ENCODE peak calls at places on chromosome 16, in four cellular contexts. B is PC-9; U is CD4-positive, CD25-positive, alpha-beta regulatory T cell; Q is Karpas-422. Z is an unnamed sample.
A peak's percentile ranks its signal among the peaks of the same experiment; 100 is the strongest.

GRCh38 chr16:16004314-16004749 is 54.9 kb downstream of the ABCC1 start:
- DNase-seq in Q (no peak), B (no peak), U (no peak), Z (no peak)

GRCh38 chr16:28155293-28155692 is 56.5 kb downstream of the XPO6 start:
- DNase-seq in B (no peak), U (no peak), Q (no peak), Z (no peak)

GRCh38 chr16:53625221-53625620 is 78.4 kb downstream of the RPGRIP1L start:
- DNase-seq in U (no peak), B (no peak), Q (no peak), Z (no peak)

GRCh38 chr16:21599994-21600773 is 807 bp downstream of the METTL9 start:
- DNase-seq in Q (peak; percentile 74), U (peak; percentile 33), B (peak; percentile 16), Z (peak; percentile 58)

GRCh38 chr16:15557258-15557657 is 85.7 kb downstream of the MARF1 start:
- DNase-seq in U (no peak), B (no peak), Q (no peak), Z (no peak)

GRCh38 chr16:4936991-4937781 is at the start of gene PPL:
- DNase-seq in U (no peak), B (peak; percentile 100), Q (no peak), Z (no peak)

GRCh38 chr16:77406680-77407079 is 28.2 kb downstream of the ADAMTS18 start:
- DNase-seq in U (no peak), B (no peak), Q (no peak), Z (no peak)

GRCh38 chr16:17204248-17205043 is 266.3 kb downstream of the XYLT1 start:
- DNase-seq in B (no peak), U (no peak), Q (no peak), Z (no peak)

GRCh38 chr16:89422527-89422904 is 67.8 kb downstream of the ANKRD11 start:
- DNase-seq in Q (no peak), U (no peak), B (no peak), Z (no peak)

GRCh38 chr16:15973997-15974396 is 24.6 kb downstream of the ABCC1 start:
- DNase-seq in U (no peak), B (no peak), Q (no peak), Z (no peak)

GRCh38 chr16:66365588-66365987 is 903 bp upstream of the CDH5 start:
- DNase-seq in U (no peak), B (peak; percentile 31), Q (no peak), Z (peak; percentile 23)

GRCh38 chr16:26700250-26700649 is 366.5 kb upstream of the C16orf82 start:
- DNase-seq in B (no peak), U (no peak), Q (no peak), Z (no peak)

DNA sequence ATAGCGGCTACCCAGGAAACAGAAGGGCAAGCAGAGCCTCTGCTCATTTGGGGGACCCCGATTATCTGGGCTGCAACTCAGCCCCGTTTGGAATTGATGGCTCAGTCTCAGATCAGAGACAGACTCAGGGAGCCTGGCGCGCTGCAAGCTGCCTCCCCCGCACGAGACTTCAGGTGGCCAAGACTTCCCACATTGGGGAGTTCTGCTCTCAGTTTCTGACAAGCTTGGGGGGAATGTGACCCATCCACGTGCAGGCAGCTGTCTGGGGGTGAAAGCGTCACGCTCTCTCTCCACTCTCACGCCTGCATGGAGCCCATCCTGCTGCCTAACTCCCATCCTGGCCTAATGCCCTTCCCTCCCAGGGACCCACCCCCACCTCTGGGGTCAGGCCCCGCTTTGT is 157.6 kb upstream of the GSE1 start:
- DNase-seq in U (no peak), Q (no peak), B (no peak), Z (no peak)
- H3K4me1 ChIP-seq in U (no peaks in the 10 kb centered on the region), Q (peaks cover 1% of the 10 kb centered on the region), B (no peaks in the 10 kb centered on the region), Z (no peaks in the 10 kb centered on the region)

GRCh38 chr16:3046506-3047386 is at the start of gene MMP25:
- DNase-seq in B (no peak), Q (no peak), U (no peak), Z (no peak)
- H3K4me1 ChIP-seq in B (peaks cover 8% of the 10 kb centered on the region), Q (peaks cover 17% of the 10 kb centered on the region), U (peaks cover 26% of the 10 kb centered on the region), Z (no peaks in the 10 kb centered on the region)

DNA sequence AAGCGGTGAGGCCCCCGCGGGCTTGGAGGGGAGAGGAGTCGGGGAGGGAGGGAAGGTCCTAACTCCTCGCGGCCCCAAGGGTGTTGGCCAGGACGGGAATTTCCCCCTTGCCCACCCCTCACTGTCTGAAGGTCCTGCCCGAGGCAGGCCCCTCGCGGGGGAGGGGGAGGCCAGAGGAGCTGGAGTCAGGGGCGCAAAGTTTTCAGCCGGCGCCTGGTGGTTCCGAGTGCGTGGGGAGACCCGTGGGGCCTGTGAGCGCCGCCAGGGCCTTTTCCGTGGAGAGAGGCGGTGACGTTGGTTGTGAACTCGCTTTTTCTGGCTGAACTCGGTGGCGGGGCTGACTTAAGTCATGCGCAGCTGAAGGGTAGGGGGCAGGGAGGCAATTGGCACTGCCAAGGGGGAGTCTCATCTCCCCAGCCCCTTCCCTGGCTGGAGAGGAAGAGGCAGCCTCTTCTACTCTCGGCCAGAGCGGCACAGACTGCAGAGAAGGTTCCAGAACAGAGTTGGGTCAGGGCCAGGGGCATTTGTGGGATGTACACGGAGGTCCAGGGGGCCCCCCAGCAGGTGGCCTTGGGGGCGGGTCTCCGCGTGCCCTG is 1.5 kb downstream of the CACNA1H start:
- DNase-seq in U (no peak), Q (no peak), B (no peak), Z (no peak)
- H3K4me1 ChIP-seq in U (peaks cover 18% of the 10 kb centered on the region), Q (no peaks in the 10 kb centered on the region), B (no peaks in the 10 kb centered on the region), Z (no peaks in the 10 kb centered on the region)

DNA sequence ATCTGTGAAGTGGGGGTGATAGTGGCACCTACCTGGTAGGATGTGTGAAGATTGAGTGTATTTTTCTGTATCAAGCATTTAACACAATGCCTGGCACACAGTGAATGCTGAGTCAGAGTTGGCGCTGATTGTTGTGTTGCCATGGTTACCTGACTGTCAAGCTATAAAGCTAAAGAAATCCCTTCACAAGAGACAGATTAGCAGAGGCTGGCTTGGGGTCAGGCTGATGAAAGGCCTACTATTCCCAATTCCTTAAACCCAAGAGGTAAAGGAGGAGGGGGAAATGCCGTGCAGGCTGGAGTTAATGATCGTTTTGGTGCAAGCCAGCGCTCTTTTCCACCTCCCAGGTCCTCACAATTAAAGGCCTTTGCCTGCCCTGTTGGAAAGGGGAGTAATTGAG is 5.9 kb downstream of the CLEC19A start:
- DNase-seq in U (no peak), B (peak; percentile 49), Q (peak; percentile 49), Z (peak; percentile 3)
- H3K4me1 ChIP-seq in U (no peaks in the 10 kb centered on the region), B (peaks cover 8% of the 10 kb centered on the region), Q (no peaks in the 10 kb centered on the region), Z (no peaks in the 10 kb centered on the region)

GRCh38 chr16:31351937-31352315 is 3.0 kb upstream of the ITGAX start:
- DNase-seq in B (no peak), U (no peak), Q (no peak), Z (no peak)

GRCh38 chr16:31350275-31351005 is 4.5 kb upstream of the ITGAX start:
- DNase-seq in B (no peak), U (no peak), Q (no peak), Z (no peak)

GRCh38 chr16:31347445-31347844 is 7.5 kb upstream of the ITGAX start:
- DNase-seq in B (no peak), U (no peak), Q (no peak), Z (no peak)

GRCh38 chr16:31351246-31351936 is 3.6 kb upstream of the ITGAX start:
- DNase-seq in B (no peak), Q (no peak), U (no peak), Z (no peak)

DNA sequence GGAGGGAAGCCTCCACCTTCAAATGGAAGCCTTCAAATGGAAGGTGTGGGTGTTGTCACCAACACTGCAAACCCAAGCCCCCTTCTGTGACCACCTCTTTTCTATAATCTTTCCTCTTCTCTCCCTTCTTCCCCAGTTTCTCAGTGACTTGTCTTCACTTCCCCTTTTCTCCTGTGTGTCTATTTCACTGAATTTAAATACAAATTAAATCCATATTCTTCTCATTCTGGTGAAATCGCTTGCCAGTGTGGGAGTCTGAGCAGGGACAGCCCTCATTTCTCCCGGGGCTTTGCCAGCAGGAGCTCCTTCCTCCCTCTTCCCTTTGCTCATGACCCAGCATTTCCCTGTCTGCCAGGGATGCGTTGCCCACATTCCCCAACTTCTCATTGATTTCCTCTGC is 6.4 kb upstream of the ITGAX start:
- DNase-seq in B (no peak), U (no peak), Q (no peak), Z (no peak)
- H3K4me1 ChIP-seq in B (no peaks in the 10 kb centered on the region), U (no peaks in the 10 kb centered on the region), Q (peaks cover 13% of the 10 kb centered on the region), Z (no peaks in the 10 kb centered on the region)

GRCh38 chr16:70699696-70700095 is 13.8 kb upstream of the MTSS2 start:
- DNase-seq in U (no peak), B (no peak), Q (no peak), Z (no peak)

GRCh38 chr16:70698901-70699300 is 13.0 kb upstream of the MTSS2 start:
- DNase-seq in Q (no peak), U (no peak), B (no peak), Z (no peak)

GRCh38 chr16:70696952-70697600 is 11.2 kb upstream of the MTSS2 start:
- DNase-seq in Q (no peak), U (no peak), B (peak; percentile 91), Z (no peak)

GRCh38 chr16:70696368-70696767 is 10.5 kb upstream of the MTSS2 start:
- DNase-seq in U (no peak), Q (no peak), B (no peak), Z (no peak)

DNA sequence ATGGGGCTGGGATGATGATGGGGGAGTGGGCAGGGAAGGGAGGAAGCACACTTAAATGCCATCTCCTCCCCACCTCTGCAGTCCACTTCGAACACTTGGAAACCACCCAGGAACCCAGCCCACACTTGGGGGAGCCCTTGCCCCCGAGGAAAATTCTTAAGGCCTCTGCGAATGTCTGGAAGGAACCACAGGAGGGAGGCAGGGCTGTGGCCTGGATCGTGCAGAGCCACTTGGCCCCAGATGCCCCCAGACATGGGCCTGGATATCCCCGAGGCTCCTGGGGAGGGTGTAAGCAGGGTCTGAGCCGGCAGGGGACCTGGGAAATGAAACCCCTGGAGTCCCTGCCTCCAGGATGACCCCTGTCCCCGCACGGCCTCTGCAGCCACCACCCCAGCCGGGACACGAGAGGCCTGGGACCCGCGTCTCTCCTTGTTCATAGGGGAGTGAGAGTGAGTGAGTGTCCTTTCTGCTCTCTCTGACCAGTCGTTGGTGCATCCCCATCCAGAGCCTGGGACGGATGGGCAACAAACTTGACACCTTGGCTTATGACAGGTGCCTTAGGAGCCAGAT is 11.8 kb upstream of the MTSS2 start:
- DNase-seq in B (peak; percentile 70), Q (no peak), U (no peak), Z (no peak)
- H3K4me1 ChIP-seq in B (peaks cover 61% of the 10 kb centered on the region), Q (no peaks in the 10 kb centered on the region), U (no peaks in the 10 kb centered on the region), Z (peaks cover 48% of the 10 kb centered on the region)

DNA sequence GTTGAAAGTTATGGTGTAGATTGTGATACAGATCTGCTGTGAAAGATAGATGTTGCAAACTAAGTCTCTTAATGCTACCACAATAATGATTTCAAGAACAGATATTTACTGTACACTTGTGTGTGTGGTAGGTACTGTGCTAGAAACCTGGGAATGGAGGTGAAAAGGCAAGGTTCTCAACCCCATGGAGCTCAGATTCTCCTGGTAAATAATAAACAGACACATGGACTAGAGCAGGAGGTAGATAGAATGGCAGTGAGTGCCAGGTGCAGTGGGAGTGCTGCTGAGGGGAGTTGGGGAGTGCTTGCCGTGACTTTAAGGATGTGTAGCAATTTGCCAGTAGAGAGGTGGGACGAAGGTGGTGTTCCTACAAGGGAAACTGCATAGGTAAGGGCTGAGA is 34.9 kb downstream of the MRTFB start:
- DNase-seq in U (no peak), Q (no peak), B (no peak), Z (no peak)
- H3K4me1 ChIP-seq in U (no peaks in the 10 kb centered on the region), Q (peaks cover 3% of the 10 kb centered on the region), B (peaks cover 29% of the 10 kb centered on the region), Z (no peaks in the 10 kb centered on the region)

GRCh38 chr16:11576427-11577289 is 10.1 kb downstream of the LITAF start:
- DNase-seq in Q (no peak), U (no peak), B (no peak), Z (no peak)
- H3K4me1 ChIP-seq in Q (no peaks in the 10 kb centered on the region), U (peaks cover 76% of the 10 kb centered on the region), B (peaks cover 9% of the 10 kb centered on the region), Z (no peaks in the 10 kb centered on the region)

GRCh38 chr16:87065781-87066694 is 251.2 kb downstream of the C16orf95 start:
- DNase-seq in B (no peak), Q (no peak), U (no peak), Z (no peak)
- H3K4me1 ChIP-seq in B (no peaks in the 10 kb centered on the region), Q (peaks cover 15% of the 10 kb centered on the region), U (no peaks in the 10 kb centered on the region), Z (no peaks in the 10 kb centered on the region)